ENCODE peak calls at places on chromosome 9, in ten cellular contexts. W is endothelial cell of umbilical vein, P is suprapubic skin, L is spleen, R is Panc1, G is GM12878, C is sigmoid colon, Z is upper lobe of left lung, S is SK-N-SH, K is transverse colon. M is an unnamed sample.

GRCh38 chr9:38619556-38620447 is 594 bp downstream of the ANKRD18A start:
- DNase-seq in W (no peak), P (no peak), L (peak), R (no peak), G (no peak), C (no peak), Z (peak), S (peak), K (peak), M (no peak)

GRCh38 chr9:3578786-3579185 is 53.0 kb upstream of the RFX3 start:
- DNase-seq in W (no peak), P (no peak), L (no peak), R (no peak), G (no peak), C (no peak), Z (no peak), S (no peak), K (no peak), M (no peak)

GRCh38 chr9:95772320-95773060 is 103.0 kb upstream of the ERCC6L2 start:
- DNase-seq in W (no peak), P (no peak), L (no peak), R (no peak), G (no peak), C (peak), Z (peak), S (no peak), K (peak), M (no peak)

GRCh38 chr9:72826954-72827953 is 125.6 kb downstream of the ALDH1A1 start:
- DNase-seq in W (no peak), P (no peak), L (no peak), R (no peak), G (no peak), C (no peak), Z (no peak), S (no peak), K (no peak), M (no peak)

GRCh38 chr9:18396102-18396728 is 77.7 kb upstream of the ADAMTSL1 start:
- DNase-seq in W (peak), P (no peak), L (no peak), R (no peak), G (no peak), C (no peak), Z (no peak), S (peak), K (no peak), M (no peak)

GRCh38 chr9:10605388-10605787 is 7.4 kb downstream of the PTPRD start:
- DNase-seq in W (no peak), P (no peak), L (no peak), R (no peak), G (no peak), C (no peak), Z (no peak), S (no peak), K (no peak), M (no peak)

GRCh38 chr9:8916771-8917170 is 1117.2 kb upstream of the DMAC1 start:
- DNase-seq in W (no peak), P (no peak), L (no peak), R (no peak), G (no peak), C (no peak), Z (no peak), S (no peak), K (no peak), M (no peak)

GRCh38 chr9:117704597-117704996 is 394 bp downstream of the TLR4 start:
- DNase-seq in W (no peak), P (no peak), L (no peak), R (no peak), G (no peak), C (no peak), Z (no peak), S (no peak), K (no peak), M (no peak)

GRCh38 chr9:85182381-85182780 is 512.9 kb downstream of the NTRK2 start:
- DNase-seq in W (peak), P (no peak), L (no peak), R (no peak), G (no peak), C (no peak), Z (no peak), S (no peak), K (no peak), M (no peak)

GRCh38 chr9:8564960-8565359 is 765.4 kb upstream of the DMAC1 start:
- DNase-seq in W (no peak), P (no peak), L (no peak), R (no peak), G (no peak), C (no peak), Z (no peak), S (no peak), K (no peak), M (no peak)

GRCh38 chr9:130181645-130182044 is 9.4 kb downstream of the NCS1 start:
- DNase-seq in W (no peak), P (no peak), L (no peak), R (no peak), G (no peak), C (no peak), Z (no peak), S (no peak), K (peak), M (peak)

GRCh38 chr9:130182090-130182909 is 10.1 kb downstream of the NCS1 start:
- DNase-seq in W (no peak), P (no peak), L (no peak), R (no peak), G (no peak), C (no peak), Z (peak), S (no peak), K (no peak), M (no peak)

GRCh38 chr9:130184983-130185382 is 12.8 kb downstream of the NCS1 start:
- DNase-seq in W (no peak), P (no peak), L (no peak), R (no peak), G (no peak), C (no peak), Z (no peak), S (no peak), K (no peak), M (no peak)

GRCh38 chr9:130185494-130186005 is 13.3 kb downstream of the NCS1 start:
- DNase-seq in W (no peak), P (no peak), L (no peak), R (no peak), G (no peak), C (no peak), Z (peak), S (no peak), K (no peak), M (no peak)

DNA sequence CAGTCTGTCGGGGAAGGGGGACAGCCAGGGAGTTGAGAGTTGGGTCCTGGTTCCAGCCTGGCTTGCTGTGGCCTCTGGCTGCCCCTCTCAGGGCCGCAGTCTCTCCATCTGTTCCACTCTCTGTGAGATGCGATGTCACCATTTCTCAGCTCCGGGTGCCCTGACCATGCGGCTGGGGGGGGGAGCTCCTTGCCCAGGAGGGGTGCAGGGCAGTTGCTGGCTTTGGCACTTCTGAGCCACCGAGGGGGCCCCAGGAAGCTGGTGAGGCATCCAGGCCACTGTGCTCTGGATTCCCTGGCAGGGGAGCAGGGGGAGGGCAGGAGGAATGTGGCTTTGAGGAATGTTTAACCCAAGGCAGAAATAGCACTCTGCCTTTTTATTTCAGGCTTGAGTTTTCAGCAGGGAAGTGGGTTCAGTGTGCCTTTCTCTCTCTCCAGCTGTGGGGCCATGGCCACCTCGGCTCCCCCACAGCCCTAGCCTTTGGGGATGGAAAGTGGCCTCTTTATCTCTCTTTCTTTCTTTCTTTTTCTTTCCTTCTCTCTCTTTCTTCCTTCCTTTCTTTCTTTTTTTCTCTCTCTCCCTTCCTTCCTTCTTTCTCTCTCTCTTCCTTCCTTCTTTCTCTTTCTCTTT is 11.0 kb downstream of the NCS1 start:
- DNase-seq in W (no peak), P (no peak), L (no peak), R (no peak), G (no peak), C (no peak), Z (no peak), S (peak), K (no peak), M (no peak)
- TF ChIP-seq POLR2AphosphoS5 in W (no peak), P (no peak), L (no peak), R (no peak), G (no peak), C (peak), Z (no peak), S (peak), K (no peak), M (no peak)

DNA sequence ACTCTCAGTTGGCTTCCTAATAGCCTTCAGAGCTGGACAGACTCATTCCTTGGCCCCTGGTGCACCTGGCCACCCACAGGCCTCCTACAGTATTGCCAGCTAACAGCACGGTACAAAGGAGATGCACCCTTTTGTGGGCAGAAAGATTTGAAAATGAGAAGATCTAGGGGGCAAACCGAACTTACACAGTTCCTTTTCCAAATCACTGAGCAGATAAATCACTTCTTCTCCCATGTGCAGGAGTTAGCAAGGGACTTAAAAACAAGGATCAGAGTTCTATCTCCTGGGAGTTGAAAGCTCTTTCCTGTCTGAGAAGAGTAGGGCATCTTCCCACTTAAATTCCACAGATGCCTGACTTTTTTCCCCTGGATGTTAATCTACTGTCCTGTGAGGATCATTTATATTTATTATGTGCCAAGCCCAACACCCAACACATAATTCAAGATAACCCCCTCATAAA is 207.4 kb upstream of the DAPK1 start:
- DNase-seq in W (no peak), P (no peak), L (no peak), R (no peak), G (no peak), C (no peak), Z (no peak), S (no peak), K (no peak), M (no peak)
- TF ChIP-seq CTCF in W (peak), P (no peak), L (no peak), R (no peak), G (peak), C (no peak), Z (no peak), S (peak), K (no peak), M (no peak)

DNA sequence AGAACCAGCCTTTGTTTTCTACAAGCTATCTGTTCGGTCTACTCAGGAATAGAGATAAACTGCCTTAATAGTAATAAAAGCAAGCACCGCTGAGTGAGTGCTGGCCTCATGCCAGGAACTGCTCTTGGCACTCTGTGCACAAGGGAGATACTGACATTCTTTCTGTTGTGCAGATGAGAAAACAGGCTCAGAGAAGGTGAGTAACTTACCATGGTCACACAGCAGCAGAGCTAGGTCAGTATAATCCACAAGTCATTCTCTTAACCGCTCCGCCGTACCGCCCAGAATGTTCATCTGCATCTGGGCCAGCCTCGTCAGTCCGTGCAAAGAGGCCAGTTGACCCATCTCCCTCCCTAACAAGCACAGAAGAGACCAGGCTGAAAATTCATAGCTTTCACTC is 27.4 kb downstream of the QRFP start:
- DNase-seq in W (peak), P (no peak), L (peak), R (no peak), G (no peak), C (no peak), Z (no peak), S (peak), K (peak), M (peak)
- TF ChIP-seq POLR2AphosphoS5 in W (no peak), P (no peak), L (no peak), R (no peak), G (no peak), C (peak), Z (no peak), S (no peak), K (no peak), M (no peak)

DNA sequence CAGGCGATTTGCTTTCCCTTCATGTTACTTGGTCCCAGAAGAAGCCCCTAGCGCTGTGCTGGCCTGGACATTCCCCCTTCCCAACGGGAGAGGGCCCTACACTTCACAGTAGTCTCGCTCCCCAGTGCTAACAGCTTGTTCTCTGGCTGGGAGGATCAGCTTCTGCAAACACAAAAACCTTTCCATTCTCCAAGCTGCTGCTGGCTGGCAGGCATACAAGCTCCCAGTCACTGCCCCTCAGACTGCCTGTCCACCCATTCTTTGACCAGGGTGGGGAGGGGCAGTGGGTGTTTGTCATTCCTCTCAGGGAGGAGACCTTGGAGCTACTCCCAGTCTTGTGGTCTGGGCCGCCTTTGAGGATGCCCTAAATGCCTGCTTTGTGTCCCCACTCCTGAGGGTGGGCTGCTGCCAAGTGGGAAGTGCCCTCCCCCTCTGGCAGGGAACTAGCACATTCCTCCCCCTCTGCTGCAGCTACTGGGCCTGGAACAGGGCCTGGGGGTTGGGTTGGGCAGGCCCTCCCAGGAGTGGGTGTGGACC is 20.8 kb downstream of the ENHO start:
- DNase-seq in W (peak), P (no peak), L (no peak), R (no peak), G (no peak), C (peak), Z (no peak), S (no peak), K (peak), M (peak)
- TF ChIP-seq CTCF in W (peak), P (no peak), L (no peak), R (no peak), G (no peak), C (peak), Z (peak), S (no peak), K (no peak), M (peak)

DNA sequence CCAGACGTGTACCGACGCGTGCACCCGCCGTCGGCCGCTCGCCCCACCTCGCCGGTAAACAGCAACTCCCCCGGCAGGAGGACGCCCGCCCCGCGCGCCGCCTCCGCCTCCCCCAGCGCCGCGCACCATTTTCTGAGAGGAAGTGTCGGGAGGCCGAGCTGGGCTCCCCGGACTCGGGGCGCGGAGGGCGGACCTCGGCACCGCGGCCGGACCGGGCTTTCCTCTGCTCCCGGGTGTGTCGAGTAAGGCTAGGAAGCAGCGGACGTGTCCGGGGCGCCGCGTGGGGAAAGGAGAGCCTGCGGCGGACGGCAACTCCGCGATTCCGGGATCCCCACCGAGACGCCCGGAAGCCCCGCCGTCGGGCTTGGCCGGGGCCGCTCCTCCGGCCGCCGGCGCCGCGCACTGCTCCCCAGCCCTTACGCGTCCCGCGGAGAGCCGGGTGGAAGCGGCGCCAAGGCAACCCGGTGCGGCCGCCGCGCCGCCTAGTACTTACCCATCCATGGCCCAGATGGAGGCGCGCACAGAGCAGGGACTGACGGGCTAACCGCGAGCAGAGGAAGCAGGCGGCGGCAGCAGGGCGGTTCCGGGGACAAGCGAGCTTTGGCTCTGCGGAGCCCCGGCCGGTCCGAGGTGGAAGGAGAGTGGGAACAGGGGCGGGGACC is at the start of gene PTBP3:
- DNase-seq in W (peak), P (peak), L (peak), R (no peak), G (no peak), C (peak), Z (peak), S (peak), K (peak), M (peak)
- TF ChIP-seq POLR2AphosphoS5 in W (peak), P (no peak), L (peak), R (peak), G (peak), C (peak), Z (peak), S (peak), K (peak), M (peak)

GRCh38 chr9:70322096-70322495 is 63.3 kb downstream of the SMC5 start:
- DNase-seq in W (no peak), P (no peak), L (no peak), R (no peak), G (no peak), C (no peak), Z (no peak), S (no peak), K (no peak), M (no peak)

GRCh38 chr9:70315389-70315788 is 56.6 kb downstream of the SMC5 start:
- DNase-seq in W (no peak), P (no peak), L (no peak), R (no peak), G (no peak), C (no peak), Z (no peak), S (no peak), K (no peak), M (no peak)

GRCh38 chr9:70318002-70318401 is 59.2 kb downstream of the SMC5 start:
- DNase-seq in W (no peak), P (no peak), L (no peak), R (no peak), G (no peak), C (no peak), Z (no peak), S (no peak), K (no peak), M (no peak)
- TF ChIP-seq CTCF in W (no peak), P (no peak), L (no peak), R (peak), G (no peak), C (no peak), Z (no peak), S (peak), K (no peak), M (no peak)

GRCh38 chr9:79572891-79573696 is 1.3 kb downstream of the TLE4 start:
- DNase-seq in W (peak), P (peak), L (peak), R (no peak), G (no peak), C (peak), Z (peak), S (peak), K (peak), M (peak)
- TF ChIP-seq POLR2AphosphoS5 in W (peak), P (no peak), L (peak), R (no peak), G (no peak), C (no peak), Z (no peak), S (no peak), K (peak), M (no peak)

M was measured in stomach.